ENCODE peak calls at places on chromosomes 16 and 17, in five cellular contexts. F, E, X, U and K are unnamed samples. For H3K36me3, the result is how much of the 10 kb centered on the place peaks cover.

GRCh38 chr17:81401727-81402529 is 6.7 kb downstream of the BAHCC1 start:
- DNase-seq in X (peak), U (no peak), E (no peak), F (no peak), K (no peak)

GRCh38 chr17:49434821-49435581 is 20.3 kb upstream of the PHB1 start:
- DNase-seq in U (no peak), E (peak), X (no peak), F (peak), K (peak)

GRCh38 chr16:81873843-81874752 is 95.0 kb downstream of the PLCG2 start:
- DNase-seq in F (peak), X (no peak), U (no peak), E (peak), K (peak)

GRCh38 chr16:26263406-26263805 is 571.6 kb downstream of the HS3ST4 start:
- DNase-seq in F (no peak), U (no peak), X (no peak), E (no peak), K (no peak)

GRCh38 chr17:57985675-57985974 is 2.4 kb downstream of the VEZF1 start:
- DNase-seq in U (no peak), F (no peak), X (no peak), E (no peak), K (no peak)

GRCh38 chr17:68801564-68801963 is 153.6 kb downstream of the ABCA8 start:
- DNase-seq in U (no peak), X (no peak), F (no peak), E (no peak), K (no peak)

GRCh38 chr17:73613947-73614655 is 30.1 kb downstream of the SDK2 start:
- DNase-seq in U (no peak), X (peak), E (no peak), F (no peak), K (no peak)

GRCh38 chr16:23786964-23787571 is 32.2 kb downstream of the CHP2 start:
- DNase-seq in U (no peak), F (no peak), X (no peak), E (no peak), K (no peak)

GRCh38 chr16:75012380-75013081 is 13.7 kb downstream of the ZNRF1 start:
- DNase-seq in X (no peak), F (no peak), U (no peak), E (no peak), K (no peak)

GRCh38 chr16:48965391-48965790 is 316.2 kb downstream of the CBLN1 start:
- DNase-seq in U (no peak), X (no peak), F (no peak), E (peak), K (no peak)

GRCh38 chr16:82067042-82067809 is 32.2 kb downstream of the HSD17B2 start:
- DNase-seq in U (no peak), E (no peak), F (no peak), X (no peak), K (no peak)

GRCh38 chr17:81577278-81578000 is 25.3 kb upstream of the FAAP100 start:
- DNase-seq in X (no peak), U (no peak), F (no peak), E (no peak), K (peak)

GRCh38 chr16:165539-166374 is at the start of gene HBM:
- DNase-seq in F (no peak), X (no peak), U (no peak), E (no peak), K (no peak)

GRCh38 chr17:65093930-65094329 is 37.4 kb upstream of the GNA13 start:
- DNase-seq in X (no peak), U (no peak), F (no peak), E (no peak), K (no peak)

DNA sequence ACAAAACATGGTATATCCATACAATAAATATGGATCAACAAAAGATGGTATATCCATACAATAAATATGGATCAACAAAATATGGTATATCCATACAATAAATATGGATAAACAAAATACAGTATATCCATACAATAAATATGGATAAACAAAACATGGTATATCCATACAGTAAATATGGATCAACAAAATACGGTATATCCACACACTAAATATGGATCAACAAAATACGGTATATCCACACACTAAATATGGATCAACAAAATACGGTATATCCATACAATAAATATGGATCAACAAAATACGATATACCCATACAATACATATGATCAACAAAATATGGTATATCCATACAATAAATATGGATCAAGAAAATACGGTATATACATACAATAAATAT is 8.1 kb downstream of the METTL16 start:
- DNase-seq in X (no peak), U (no peak), E (no peak), F (no peak), K (no peak)
- H3K36me3 ChIP-seq in X (under half), U (under half), E (under half), F (under half), K (under half)

GRCh38 chr16:67227567-67227921 is 614 bp downstream of the TMEM208 start:
- DNase-seq in E (no peak), F (no peak), U (no peak), X (no peak), K (no peak)
- H3K36me3 ChIP-seq in E (under half), F (under half), U (under half), X (half or more), K (under half)

GRCh38 chr17:4054446-4054845 is 88.4 kb downstream of the ZZEF1 start:
- DNase-seq in F (no peak), U (no peak), X (no peak), E (no peak), K (no peak)

GRCh38 chr17:4048218-4048617 is 84.0 kb upstream of the ATP2A3 start:
- DNase-seq in U (no peak), E (no peak), F (no peak), X (no peak), K (no peak)

GRCh38 chr17:4057731-4058130 is 85.1 kb downstream of the ZZEF1 start:
- DNase-seq in U (no peak), X (no peak), F (no peak), E (no peak), K (no peak)

GRCh38 chr17:4049546-4049945 is 85.3 kb upstream of the ATP2A3 start:
- DNase-seq in X (no peak), F (no peak), U (no peak), E (no peak), K (no peak)

DNA sequence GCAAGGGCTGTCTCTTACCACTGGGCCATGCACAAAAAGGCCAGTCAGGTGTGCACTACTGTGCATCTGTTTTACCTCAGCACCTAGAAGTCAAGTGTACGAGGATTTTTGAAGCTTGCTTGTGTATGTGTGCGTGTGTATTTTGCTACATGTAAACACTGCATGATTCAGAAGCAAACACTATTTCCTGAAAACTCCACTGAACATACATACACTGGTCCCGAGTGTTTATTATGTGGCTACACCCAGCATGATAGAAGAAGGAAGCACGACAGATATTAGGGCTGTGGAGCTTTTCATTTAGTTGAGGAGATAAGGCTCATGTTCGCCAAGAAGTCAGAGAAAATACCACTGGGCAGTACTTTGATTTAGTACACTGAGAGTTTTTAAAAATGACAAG is 89.2 kb downstream of the ZZEF1 start:
- DNase-seq in E (no peak), U (no peak), F (no peak), X (no peak), K (no peak)
- H3K36me3 ChIP-seq in E (half or more), U (half or more), F (half or more), X (half or more), K (under half)

GRCh38 chr16:85682516-85682915 is 6.2 kb downstream of the GINS2 start:
- DNase-seq in X (no peak), F (no peak), U (no peak), E (no peak), K (no peak)
- H3K36me3 ChIP-seq in X (under half), F (under half), U (under half), E (under half), K (under half)

GRCh38 chr17:27588354-27588753 is 42.6 kb upstream of the LGALS9 start:
- DNase-seq in F (no peak), X (peak), E (no peak), U (no peak), K (no peak)
- H3K36me3 ChIP-seq in F (under half), X (half or more), E (under half), U (under half), K (under half)